ENCODE peak calls at places on chromosomes 12 and 14, in seven cellular contexts. U is PC-9, D is fibroblast of lung, Z is hepatocyte, L is right lobe of liver, G is upper lobe of right lung, E is left ventricle myocardium inferior. Q is an unnamed sample. For H3K27me3, the result is how much of the 10 kb centered on the place peaks cover.

GRCh38 chr12:12379831-12380730 is 23.2 kb downstream of the BORCS5 start:
- DNase-seq in E (no peak), Z (no peak), L (no peak), D (peak), U (no peak), G (no peak), Q (no peak)

GRCh38 chr14:70809238-70810214 is at the start of gene MAP3K9:
- DNase-seq in E (peak), U (peak), L (peak), D (peak), Z (peak), G (peak), Q (no peak)

GRCh38 chr14:34462132-34462893 is at the start of gene SPTSSA:
- DNase-seq in U (peak), Z (peak), G (peak), L (peak), E (peak), D (peak), Q (peak)

GRCh38 chr14:71266994-71267636 is 359.9 kb downstream of the PCNX1 start:
- DNase-seq in D (peak), U (no peak), G (no peak), Z (no peak), E (no peak), L (no peak), Q (no peak)

GRCh38 chr12:107917912-107918800 is 143.7 kb downstream of the ASCL4 start:
- DNase-seq in E (no peak), D (peak), L (no peak), G (no peak), U (no peak), Z (peak), Q (no peak)

GRCh38 chr14:59060841-59061240 is 127.6 kb upstream of the DAAM1 start:
- DNase-seq in U (no peak), E (no peak), L (no peak), G (no peak), D (no peak), Z (no peak), Q (no peak)

GRCh38 chr12:52741378-52742195 is 35.6 kb downstream of the KRT76 start:
- DNase-seq in G (peak), U (peak), Z (peak), D (peak), E (peak), L (peak), Q (no peak)

GRCh38 chr12:24551368-24551767 is 397.5 kb downstream of the BCAT1 start:
- DNase-seq in G (no peak), D (no peak), Z (no peak), E (no peak), U (no peak), L (no peak), Q (no peak)

GRCh38 chr14:73237219-73237785 is at the start of gene PAPLN:
- DNase-seq in G (no peak), U (peak), D (peak), E (no peak), L (peak), Z (peak), Q (no peak)

GRCh38 chr14:100850841-100851585 is 25.1 kb downstream of the MEG3 start:
- DNase-seq in D (no peak), Z (peak), U (peak), G (peak), L (peak), E (peak), Q (no peak)
- H3K4me3 ChIP-seq in D (no peak), Z (no peak), U (no peak), G (no peak), L (no peak), E (no peak), Q (no peak)

DNA sequence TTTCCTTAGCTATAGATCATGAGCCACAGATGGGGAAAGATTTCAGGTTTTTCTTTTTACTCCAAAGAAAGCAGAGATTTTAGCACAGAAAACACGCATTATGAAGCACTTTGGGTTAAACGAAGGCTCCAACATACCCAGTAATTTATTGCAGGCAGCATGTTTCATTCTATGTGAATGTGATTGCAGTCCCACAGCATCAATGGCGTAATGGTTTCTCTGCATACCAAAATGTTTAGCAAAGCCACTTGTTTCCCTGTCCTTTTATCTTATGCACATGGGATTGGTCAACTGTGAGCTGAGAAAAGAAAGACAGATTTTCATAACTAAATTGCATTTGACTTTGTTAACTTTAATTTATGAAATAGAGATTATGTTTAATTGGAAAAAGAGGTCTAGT is 124.7 kb upstream of the E2F7 start:
- DNase-seq in E (no peak), U (no peak), Z (no peak), L (no peak), D (peak), G (no peak), Q (peak)
- H3K27me3 ChIP-seq in E (under half), U (under half), Z (under half), L (under half), D (under half), G (under half), Q (under half)

GRCh38 chr12:122226366-122227222 is 742 bp upstream of the DIABLO start:
- DNase-seq in E (no peak), Z (no peak), U (no peak), L (no peak), G (no peak), D (no peak), Q (no peak)
- H3K4me3 ChIP-seq in E (peak), Z (no peak), U (no peak), L (peak), G (peak), D (peak), Q (peak)

DNA sequence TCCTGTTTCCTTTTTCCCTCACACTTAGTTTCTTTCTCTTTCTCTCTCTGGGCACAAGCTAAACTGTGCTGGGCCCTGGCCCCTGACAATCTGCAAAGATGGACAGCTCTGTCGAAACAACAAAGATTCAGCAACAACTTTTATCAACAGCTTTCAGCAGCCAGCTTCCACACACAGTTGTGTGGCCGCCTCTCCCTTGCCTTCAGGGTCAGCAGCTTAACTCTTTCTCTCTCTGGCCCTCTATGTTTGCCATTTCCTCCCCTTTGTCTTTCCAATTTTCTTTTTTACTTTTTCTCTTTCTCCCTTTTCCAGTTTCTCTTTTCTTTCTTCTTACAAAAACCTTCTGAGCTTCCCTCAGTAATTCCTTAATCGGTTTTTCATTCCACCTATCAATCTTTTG is 43.3 kb downstream of the IQSEC3 start:
- DNase-seq in L (no peak), Z (no peak), E (no peak), U (no peak), G (peak), D (no peak), Q (no peak)
- H3K27me3 ChIP-seq in L (under half), Z (under half), E (under half), U (half or more), G (under half), D (under half), Q (under half)

GRCh38 chr14:91410781-91411536 is 6.7 kb downstream of the CCDC88C start:
- DNase-seq in E (no peak), L (no peak), D (no peak), G (no peak), Z (no peak), U (no peak), Q (no peak)
- H3K4me3 ChIP-seq in E (no peak), L (no peak), D (no peak), G (no peak), Z (no peak), U (no peak), Q (no peak)

GRCh38 chr12:132407525-132407924 is 78.1 kb upstream of the GALNT9 start:
- DNase-seq in D (no peak), Z (no peak), G (no peak), L (no peak), E (no peak), U (no peak), Q (no peak)

GRCh38 chr12:132404956-132405741 is 75.8 kb upstream of the GALNT9 start:
- DNase-seq in U (no peak), D (no peak), Z (no peak), E (peak), G (no peak), L (peak), Q (no peak)

GRCh38 chr12:132404435-132404855 is 75.1 kb upstream of the GALNT9 start:
- DNase-seq in Z (no peak), U (no peak), L (no peak), E (peak), G (no peak), D (no peak), Q (no peak)

GRCh38 chr12:132406498-132407461 is 77.4 kb upstream of the GALNT9 start:
- DNase-seq in E (no peak), G (no peak), D (no peak), L (no peak), U (no peak), Z (no peak), Q (no peak)

DNA sequence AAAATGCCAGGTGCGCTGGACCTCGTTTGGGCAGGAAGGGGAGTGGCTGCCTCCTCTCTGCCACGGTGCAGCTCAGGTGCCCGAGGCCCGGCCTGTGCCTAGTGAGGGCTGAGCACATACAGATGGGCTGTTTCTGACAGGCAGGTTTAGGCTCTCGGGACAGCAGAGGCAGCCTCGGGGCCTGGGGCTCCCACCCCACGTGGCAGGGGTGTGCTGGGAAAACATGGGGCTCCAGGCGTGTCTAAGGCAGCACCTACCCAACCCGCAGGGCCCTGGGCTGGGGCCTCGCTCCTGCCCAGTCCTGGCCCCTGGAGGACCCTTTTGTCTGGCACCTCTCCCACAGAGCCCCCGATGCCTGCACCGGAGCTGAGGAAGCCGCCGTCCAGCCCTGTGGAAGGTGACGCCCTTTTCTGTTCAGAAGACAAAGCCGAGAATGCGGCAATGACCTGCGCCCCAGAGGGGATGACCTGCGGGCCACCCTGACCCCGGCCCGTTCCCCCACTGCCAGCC is 76.4 kb upstream of the GALNT9 start:
- DNase-seq in Z (no peak), D (no peak), U (no peak), L (peak), E (peak), G (no peak), Q (no peak)
- H3K27me3 ChIP-seq in Z (under half), D (under half), U (half or more), L (under half), E (half or more), G (under half), Q (under half)

GRCh38 chr12:85036736-85037135 is 585 bp downstream of the LRRIQ1 start:
- DNase-seq in L (no peak), U (no peak), Z (no peak), E (no peak), G (no peak), D (no peak), Q (no peak)
- H3K4me3 ChIP-seq in L (peak), U (peak), Z (peak), E (peak), G (peak), D (peak), Q (peak)

Q was measured in AG04450.